ENCODE peak calls at places on chromosome 15, in five cellular contexts. B, X, Q, C and T are unnamed samples.
A peak's percentile ranks its signal among the peaks of the same experiment; 100 is the strongest.

GRCh38 chr15:75200765-75201608 is 695 bp upstream of the C15orf39 start:
- DNase-seq in B (peak; percentile 76), Q (peak; percentile 90), C (no peak), X (no peak), T (peak; percentile 79)

GRCh38 chr15:67997996-67998395 is 56.1 kb upstream of the PIAS1 start:
- DNase-seq in X (no peak), B (peak; percentile 84), Q (no peak), C (peak; percentile 47), T (no peak)

GRCh38 chr15:48547305-48547704 is 98.2 kb downstream of the FBN1 start:
- DNase-seq in X (no peak), B (no peak), Q (no peak), C (no peak), T (no peak)

GRCh38 chr15:88708256-88709054 is 69.6 kb downstream of the ISG20 start:
- DNase-seq in B (no peak), C (no peak), X (no peak), Q (no peak), T (no peak)

GRCh38 chr15:73737506-73737905 is 15.6 kb downstream of the INSYN1 start:
- DNase-seq in X (peak; percentile 40), Q (no peak), C (no peak), B (no peak), T (no peak)

GRCh38 chr15:87227846-87228245 is 1028.7 kb downstream of the NTRK3 start:
- DNase-seq in X (no peak), C (no peak), B (no peak), Q (no peak), T (no peak)

GRCh38 chr15:88918738-88919137 is 5.6 kb upstream of the MFGE8 start:
- DNase-seq in X (no peak), B (peak; percentile 92), C (no peak), Q (no peak), T (peak; percentile 75)

GRCh38 chr15:53197426-53197839 is 407.3 kb upstream of the ONECUT1 start:
- DNase-seq in B (peak; percentile 61), Q (peak; percentile 87), C (peak; percentile 69), X (peak; percentile 81), T (peak; percentile 39)

GRCh38 chr15:95044780-95045417 is 813.5 kb downstream of the MCTP2 start:
- DNase-seq in Q (no peak), C (no peak), X (no peak), B (no peak), T (no peak)

GRCh38 chr15:98769867-98770266 is 121.5 kb downstream of the IGF1R start:
- DNase-seq in C (no peak), Q (no peak), B (no peak), X (peak; percentile 57), T (no peak)

GRCh38 chr15:64622410-64623260 is 152.8 kb downstream of the RBPMS2 start:
- DNase-seq in C (no peak), X (no peak), B (no peak), Q (no peak), T (no peak)

GRCh38 chr15:68271854-68272471 is 5.6 kb upstream of the FEM1B start:
- DNase-seq in C (peak; percentile 77), B (peak; percentile 96), Q (peak; percentile 41), X (no peak), T (no peak)

GRCh38 chr15:60584355-60585023 is 105.5 kb upstream of the ICE2 start:
- DNase-seq in B (no peak), Q (no peak), C (no peak), X (no peak), T (no peak)

GRCh38 chr15:72358532-72359180 is 17.2 kb downstream of the HEXA start:
- DNase-seq in X (no peak), Q (no peak), C (no peak), B (peak; percentile 88), T (peak; percentile 71)

GRCh38 chr15:61946778-61947177 is 113.5 kb downstream of the VPS13C start:
- DNase-seq in X (no peak), B (peak; percentile 39), Q (no peak), C (no peak), T (no peak)

GRCh38 chr15:59886476-59886875 is 117.6 kb upstream of the FOXB1 start:
- DNase-seq in B (no peak), Q (no peak), X (no peak), C (no peak), T (no peak)

GRCh38 chr15:96774216-96774615 is 443.7 kb downstream of the NR2F2 start:
- DNase-seq in Q (no peak), B (no peak), X (no peak), C (no peak), T (no peak)

GRCh38 chr15:52228928-52229327 is 37.7 kb upstream of the GNB5 start:
- DNase-seq in X (no peak), C (no peak), B (peak; percentile 11), Q (peak; percentile 81), T (no peak)

GRCh38 chr15:95024388-95024787 is 793.0 kb downstream of the MCTP2 start:
- DNase-seq in Q (no peak), C (no peak), X (peak; percentile 49), B (peak; percentile 60), T (no peak)

GRCh38 chr15:73826711-73827243 is 46.6 kb upstream of the TBC1D21 start:
- DNase-seq in X (no peak), C (no peak), Q (no peak), B (no peak), T (no peak)

GRCh38 chr15:101709466-101709865 is 14.8 kb downstream of the TARS3 start:
- DNase-seq in B (no peak), Q (no peak), C (no peak), X (no peak), T (no peak)

GRCh38 chr15:48415036-48415886 is 84.0 kb downstream of the DUT start:
- DNase-seq in C (peak; percentile 24), Q (no peak), B (peak; percentile 89), X (no peak), T (no peak)

GRCh38 chr15:44729394-44729913 is 6.9 kb upstream of the TRIM69 start:
- DNase-seq in B (no peak), C (no peak), X (no peak), Q (no peak), T (peak; percentile 21)
- H3K4me1 ChIP-seq in B (peaks cover 34% of the 10 kb centered on the region), C (peaks cover 33% of the 10 kb centered on the region), X (peaks cover 7% of the 10 kb centered on the region), Q (peaks cover 3% of the 10 kb centered on the region), T (no peaks in the 10 kb centered on the region)

DNA sequence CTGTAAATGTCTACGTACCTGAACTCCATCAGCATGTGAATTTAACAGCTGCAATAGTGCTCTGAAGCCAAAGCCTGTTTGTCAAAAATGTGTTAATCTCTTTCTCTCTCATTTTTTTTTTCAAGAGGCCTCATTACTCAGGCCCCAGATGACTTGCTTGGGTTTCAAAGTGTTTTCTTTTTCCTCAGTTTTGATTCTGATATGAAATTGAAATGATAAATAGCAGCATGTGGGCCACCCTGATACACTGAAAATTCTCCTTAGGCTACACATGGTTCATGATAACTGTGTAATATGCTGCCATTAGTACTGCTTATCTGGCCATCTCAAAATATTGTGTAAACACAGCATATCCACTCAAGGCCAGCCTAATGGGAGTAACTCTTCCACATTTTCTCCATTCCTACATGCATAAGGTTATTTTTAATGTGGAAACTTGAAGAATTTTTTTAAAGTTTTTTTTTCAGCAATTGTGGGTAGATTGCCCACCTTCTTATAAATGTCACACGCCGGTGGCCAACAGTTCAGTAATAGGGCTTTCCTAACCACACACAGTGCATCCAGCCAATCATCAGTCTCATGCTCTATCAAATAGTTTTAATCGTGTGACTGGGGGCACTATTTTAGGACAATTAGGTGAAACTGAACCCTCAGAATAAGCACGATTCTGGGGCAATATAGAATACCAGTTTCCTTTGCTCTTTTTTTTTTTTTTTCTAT is 13.1 kb upstream of the DENND4A start:
- DNase-seq in X (no peak), Q (no peak), B (no peak), C (no peak), T (no peak)
- H3K4me1 ChIP-seq in X (peaks cover 5% of the 10 kb centered on the region), Q (no peaks in the 10 kb centered on the region), B (no peaks in the 10 kb centered on the region), C (peaks cover 8% of the 10 kb centered on the region), T (peaks cover 1% of the 10 kb centered on the region)

GRCh38 chr15:63050737-63051700 is 8.5 kb downstream of the TPM1 start:
- DNase-seq in C (no peak), B (peak; percentile 79), X (no peak), Q (no peak), T (no peak)
- H3K4me1 ChIP-seq in C (peaks cover 86% of the 10 kb centered on the region), B (peaks cover 42% of the 10 kb centered on the region), X (peaks cover 81% of the 10 kb centered on the region), Q (peaks cover 7% of the 10 kb centered on the region), T (peaks cover 15% of the 10 kb centered on the region)

DNA sequence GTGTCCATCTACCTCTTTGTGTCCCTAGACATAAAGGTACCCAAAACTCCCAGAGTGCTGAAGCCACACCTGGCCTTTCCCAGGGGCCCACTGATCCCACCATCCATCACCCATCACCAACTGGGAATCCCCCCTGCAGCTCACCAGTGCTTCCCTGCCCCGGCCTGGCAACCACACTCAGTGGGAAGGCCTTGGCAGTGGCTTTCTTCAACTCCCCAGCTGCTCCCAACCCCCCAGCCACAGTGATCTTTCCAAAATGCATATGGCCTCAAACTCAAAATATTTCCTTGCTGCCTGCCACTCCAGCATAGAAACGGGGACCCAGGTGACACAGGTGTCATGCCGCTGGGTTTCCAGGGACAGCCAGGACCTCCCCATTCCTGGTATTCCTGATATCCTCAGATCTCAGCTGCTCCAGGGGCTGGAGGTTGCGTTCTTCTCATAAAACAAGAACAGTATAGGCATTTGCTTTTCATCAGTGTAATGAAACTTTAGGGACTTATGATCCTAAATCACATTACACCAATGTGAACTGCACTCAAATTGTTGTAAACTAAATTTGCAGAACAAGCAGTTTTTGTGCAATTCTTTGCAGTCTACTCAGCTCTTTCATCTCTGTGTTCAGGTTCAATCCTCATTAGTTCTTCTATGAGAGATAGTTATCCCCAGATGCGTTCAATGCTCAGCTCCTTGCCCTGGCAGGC is 1.3 kb downstream of the OCA2 start:
- DNase-seq in C (no peak), X (no peak), B (no peak), Q (no peak), T (no peak)
- H3K4me1 ChIP-seq in C (peaks cover 7% of the 10 kb centered on the region), X (no peaks in the 10 kb centered on the region), B (peaks cover 6% of the 10 kb centered on the region), Q (no peaks in the 10 kb centered on the region), T (peaks cover 3% of the 10 kb centered on the region)